ENCODE peak calls at places on chromosome 14, in five cellular contexts. C is iris pigment epithelial cell; A is NCI-H187 treated with DMSO at 0.1 percent for 48 hours; N is activated CD4-positive, alpha-beta T cell treated with anti-CD3 and anti-CD28 coated beads, Interleukin-2, amount 50 U/mL, for 1 hour; B is tibial nerve. S is an unnamed sample.

GRCh38 chr14:100555436-100556067 is 31.7 kb downstream of the BEGAIN start:
- DNase-seq in C (no peak), A (no peak), N (no peak), B (no peak), S (no peak)

GRCh38 chr14:61034416-61035100 is 53.5 kb downstream of the SLC38A6 start:
- DNase-seq in C (no peak), A (no peak), N (no peak), B (no peak), S (no peak)

GRCh38 chr14:93285048-93285447 is 47.8 kb downstream of the BTBD7 start:
- DNase-seq in C (peak; percentile 70), A (no peak), N (no peak), B (no peak), S (peak; percentile 52)

GRCh38 chr14:103194256-103195045 is 71.2 kb downstream of the TNFAIP2 start:
- DNase-seq in C (peak; percentile 85), A (no peak), N (no peak), B (peak; percentile 49), S (no peak)

GRCh38 chr14:97709552-97709951 is 912.4 kb downstream of the VRK1 start:
- DNase-seq in C (no peak), A (no peak), N (no peak), B (no peak), S (no peak)

GRCh38 chr14:93787465-93788306 is 599 bp downstream of the PRIMA1 start:
- DNase-seq in C (no peak), A (no peak), N (no peak), B (no peak), S (no peak)

GRCh38 chr14:31222834-31223233 is 15.2 kb upstream of the HECTD1 start:
- DNase-seq in C (no peak), A (no peak), N (no peak), B (no peak), S (no peak)

GRCh38 chr14:64973826-64974225 is 1.7 kb upstream of the RAB15 start:
- DNase-seq in C (no peak), A (no peak), N (no peak), B (no peak), S (no peak)

GRCh38 chr14:96011609-96012008 is 27.6 kb upstream of the C14orf132 start:
- DNase-seq in C (no peak), A (no peak), N (no peak), B (no peak), S (no peak)

GRCh38 chr14:75648066-75648838 is 12.4 kb downstream of the ERG28 start:
- DNase-seq in C (peak; percentile 98), A (no peak), N (no peak), B (peak; percentile 52), S (peak; percentile 99)

GRCh38 chr14:54440037-54440436 is 1.1 kb downstream of the CNIH1 start:
- DNase-seq in C (peak; percentile 15), A (no peak), N (no peak), B (no peak), S (peak; percentile 32)

GRCh38 chr14:61064210-61064609 is 83.2 kb downstream of the SLC38A6 start:
- DNase-seq in C (no peak), A (no peak), N (no peak), B (no peak), S (no peak)

GRCh38 chr14:50745401-50746058 is 77.4 kb upstream of the SAV1 start:
- DNase-seq in C (no peak), A (no peak), N (no peak), B (no peak), S (no peak)

GRCh38 chr14:55589171-55589570 is 9.2 kb downstream of the KTN1 start:
- DNase-seq in C (no peak), A (no peak), N (no peak), B (no peak), S (no peak)

GRCh38 chr14:71165121-71165574 is 257.9 kb downstream of the PCNX1 start:
- DNase-seq in C (peak; percentile 24), A (no peak), N (no peak), B (no peak), S (no peak)

GRCh38 chr14:36748814-36749213 is 87.2 kb downstream of the PAX9 start:
- DNase-seq in C (no peak), A (no peak), N (no peak), B (no peak), S (no peak)

GRCh38 chr14:74245292-74245691 is 6.0 kb downstream of the VSX2 start:
- DNase-seq in C (no peak), A (no peak), N (no peak), B (no peak), S (no peak)

GRCh38 chr14:80356413-80356812 is 145.1 kb upstream of the DIO2 start:
- DNase-seq in C (peak; percentile 52), A (peak; percentile 37), N (no peak), B (no peak), S (peak; percentile 33)

GRCh38 chr14:75295061-75295461 is 16.4 kb downstream of the FOS start:
- DNase-seq in C (peak; percentile 56), A (no peak), N (no peak), B (peak; percentile 67), S (peak; percentile 76)

GRCh38 chr14:60723218-60724079 is 702 bp downstream of the SIX4 start:
- DNase-seq in C (peak; percentile 84), A (no peak), N (peak; percentile 9), B (no peak), S (peak; percentile 68)

GRCh38 chr14:74308695-74309094 is 6.0 kb upstream of the ABCD4 start:
- DNase-seq in C (no peak), A (no peak), N (no peak), B (no peak), S (no peak)

GRCh38 chr14:59253527-59253926 is 65.1 kb downstream of the DAAM1 start:
- DNase-seq in C (no peak), A (no peak), N (no peak), B (no peak), S (no peak)

GRCh38 chr14:88983755-88984154 is 159.3 kb downstream of the TTC8 start:
- DNase-seq in C (peak; percentile 95), A (no peak), N (no peak), B (no peak), S (peak; percentile 89)

GRCh38 chr14:89386214-89386886 is 30.7 kb downstream of the FOXN3 start:
- DNase-seq in C (peak; percentile 45), A (no peak), N (no peak), B (no peak), S (peak; percentile 46)

GRCh38 chr14:95759952-95760351 is 46.0 kb upstream of the TCL1A start:
- DNase-seq in C (no peak), A (no peak), N (no peak), B (no peak), S (no peak)